ENCODE peak calls at places on chromosomes 2 and 18, in ten cellular contexts. One of them, this sample, is unnamed.

GRCh38 chr18:52046842-52047241 is 293.2 kb upstream of the DCC start:
- DNase-seq in AG09309: no peak
- DNase-seq in neural progenitor cell: peak
- DNase-seq in germinal center: no peak
- DNase-seq in GM04503: no peak
- DNase-seq in BJ: no peak
- DNase-seq in nephron progenitor cell: no peak
- DNase-seq in stimulated activated CD4-positive, alpha-beta T cell treated with anti-CD3 and anti-CD28 coated beads, Interleukin-4, amount 100 ng/mL, for 48 hours: no peak
- DNase-seq in left ventricle myocardium inferior: no peak
- DNase-seq in right cardiac atrium: no peak
- DNase-seq in this sample: no peak

GRCh38 chr2:174153757-174154680 is 94.3 kb downstream of the OLA1 start:
- DNase-seq in AG09309: no peak
- DNase-seq in neural progenitor cell: no peak
- DNase-seq in germinal center: no peak
- DNase-seq in GM04503: peak
- DNase-seq in BJ: peak
- DNase-seq in nephron progenitor cell: no peak
- DNase-seq in stimulated activated CD4-positive, alpha-beta T cell treated with anti-CD3 and anti-CD28 coated beads, Interleukin-4, amount 100 ng/mL, for 48 hours: no peak
- DNase-seq in left ventricle myocardium inferior: no peak
- DNase-seq in right cardiac atrium: no peak
- DNase-seq in this sample: no peak

GRCh38 chr2:10439971-10440370 is 8.2 kb downstream of the ODC1 start:
- DNase-seq in AG09309: no peak
- DNase-seq in neural progenitor cell: no peak
- DNase-seq in germinal center: no peak
- DNase-seq in GM04503: no peak
- DNase-seq in BJ: no peak
- DNase-seq in nephron progenitor cell: no peak
- DNase-seq in stimulated activated CD4-positive, alpha-beta T cell treated with anti-CD3 and anti-CD28 coated beads, Interleukin-4, amount 100 ng/mL, for 48 hours: no peak
- DNase-seq in left ventricle myocardium inferior: no peak
- DNase-seq in right cardiac atrium: no peak
- DNase-seq in this sample: no peak

GRCh38 chr2:80852808-80853139 is 548.2 kb upstream of the LRRTM1 start:
- DNase-seq in AG09309: no peak
- DNase-seq in neural progenitor cell: peak
- DNase-seq in germinal center: no peak
- DNase-seq in GM04503: no peak
- DNase-seq in BJ: no peak
- DNase-seq in nephron progenitor cell: peak
- DNase-seq in stimulated activated CD4-positive, alpha-beta T cell treated with anti-CD3 and anti-CD28 coated beads, Interleukin-4, amount 100 ng/mL, for 48 hours: no peak
- DNase-seq in left ventricle myocardium inferior: no peak
- DNase-seq in right cardiac atrium: no peak
- DNase-seq in this sample: no peak

GRCh38 chr2:219274392-219274921 is 4.7 kb upstream of the DNAJB2 start:
- DNase-seq in AG09309: no peak
- DNase-seq in neural progenitor cell: no peak
- DNase-seq in germinal center: no peak
- DNase-seq in GM04503: peak
- DNase-seq in BJ: peak
- DNase-seq in nephron progenitor cell: no peak
- DNase-seq in stimulated activated CD4-positive, alpha-beta T cell treated with anti-CD3 and anti-CD28 coated beads, Interleukin-4, amount 100 ng/mL, for 48 hours: no peak
- DNase-seq in left ventricle myocardium inferior: no peak
- DNase-seq in right cardiac atrium: no peak
- DNase-seq in this sample: no peak

GRCh38 chr2:86566158-86566827 is 3.0 kb upstream of the CHMP3 start:
- DNase-seq in AG09309: no peak
- DNase-seq in neural progenitor cell: no peak
- DNase-seq in germinal center: no peak
- DNase-seq in GM04503: no peak
- DNase-seq in BJ: no peak
- DNase-seq in nephron progenitor cell: no peak
- DNase-seq in stimulated activated CD4-positive, alpha-beta T cell treated with anti-CD3 and anti-CD28 coated beads, Interleukin-4, amount 100 ng/mL, for 48 hours: no peak
- DNase-seq in left ventricle myocardium inferior: no peak
- DNase-seq in right cardiac atrium: no peak
- DNase-seq in this sample: no peak

GRCh38 chr2:31429759-31430438 is 15.4 kb upstream of the XDH start:
- DNase-seq in AG09309: no peak
- DNase-seq in neural progenitor cell: no peak
- DNase-seq in germinal center: no peak
- DNase-seq in GM04503: no peak
- DNase-seq in BJ: no peak
- DNase-seq in nephron progenitor cell: no peak
- DNase-seq in stimulated activated CD4-positive, alpha-beta T cell treated with anti-CD3 and anti-CD28 coated beads, Interleukin-4, amount 100 ng/mL, for 48 hours: peak
- DNase-seq in left ventricle myocardium inferior: no peak
- DNase-seq in right cardiac atrium: no peak
- DNase-seq in this sample: no peak

GRCh38 chr2:177644838-177645237 is 252.3 kb downstream of the AGPS start:
- DNase-seq in AG09309: no peak
- DNase-seq in neural progenitor cell: no peak
- DNase-seq in germinal center: no peak
- DNase-seq in GM04503: no peak
- DNase-seq in BJ: no peak
- DNase-seq in nephron progenitor cell: no peak
- DNase-seq in stimulated activated CD4-positive, alpha-beta T cell treated with anti-CD3 and anti-CD28 coated beads, Interleukin-4, amount 100 ng/mL, for 48 hours: no peak
- DNase-seq in left ventricle myocardium inferior: no peak
- DNase-seq in right cardiac atrium: no peak
- DNase-seq in this sample: no peak

GRCh38 chr2:200435379-200435778 is 74.5 kb downstream of the KCTD18 start:
- DNase-seq in AG09309: no peak
- DNase-seq in neural progenitor cell: no peak
- DNase-seq in germinal center: no peak
- DNase-seq in GM04503: peak
- DNase-seq in BJ: no peak
- DNase-seq in nephron progenitor cell: no peak
- DNase-seq in stimulated activated CD4-positive, alpha-beta T cell treated with anti-CD3 and anti-CD28 coated beads, Interleukin-4, amount 100 ng/mL, for 48 hours: no peak
- DNase-seq in left ventricle myocardium inferior: no peak
- DNase-seq in right cardiac atrium: no peak
- DNase-seq in this sample: no peak

GRCh38 chr18:79538635-79539034 is 141.0 kb upstream of the CTDP1 start:
- DNase-seq in AG09309: no peak
- DNase-seq in neural progenitor cell: no peak
- DNase-seq in germinal center: no peak
- DNase-seq in GM04503: no peak
- DNase-seq in BJ: no peak
- DNase-seq in nephron progenitor cell: no peak
- DNase-seq in stimulated activated CD4-positive, alpha-beta T cell treated with anti-CD3 and anti-CD28 coated beads, Interleukin-4, amount 100 ng/mL, for 48 hours: no peak
- DNase-seq in left ventricle myocardium inferior: no peak
- DNase-seq in right cardiac atrium: peak
- DNase-seq in this sample: no peak

GRCh38 chr2:33457588-33458247 is 18.7 kb upstream of the RASGRP3 start:
- DNase-seq in AG09309: no peak
- DNase-seq in neural progenitor cell: no peak
- DNase-seq in germinal center: no peak
- DNase-seq in GM04503: no peak
- DNase-seq in BJ: no peak
- DNase-seq in nephron progenitor cell: no peak
- DNase-seq in stimulated activated CD4-positive, alpha-beta T cell treated with anti-CD3 and anti-CD28 coated beads, Interleukin-4, amount 100 ng/mL, for 48 hours: no peak
- DNase-seq in left ventricle myocardium inferior: peak
- DNase-seq in right cardiac atrium: peak
- DNase-seq in this sample: no peak

GRCh38 chr2:54545700-54546450 is 89.7 kb downstream of the SPTBN1 start:
- DNase-seq in AG09309: no peak
- DNase-seq in neural progenitor cell: no peak
- DNase-seq in germinal center: no peak
- DNase-seq in GM04503: no peak
- DNase-seq in BJ: no peak
- DNase-seq in nephron progenitor cell: no peak
- DNase-seq in stimulated activated CD4-positive, alpha-beta T cell treated with anti-CD3 and anti-CD28 coated beads, Interleukin-4, amount 100 ng/mL, for 48 hours: no peak
- DNase-seq in left ventricle myocardium inferior: no peak
- DNase-seq in right cardiac atrium: no peak
- DNase-seq in this sample: no peak

GRCh38 chr2:100781523-100782375 is 38.2 kb upstream of the NPAS2 start:
- DNase-seq in AG09309: no peak
- DNase-seq in neural progenitor cell: no peak
- DNase-seq in germinal center: no peak
- DNase-seq in GM04503: no peak
- DNase-seq in BJ: no peak
- DNase-seq in nephron progenitor cell: no peak
- DNase-seq in stimulated activated CD4-positive, alpha-beta T cell treated with anti-CD3 and anti-CD28 coated beads, Interleukin-4, amount 100 ng/mL, for 48 hours: no peak
- DNase-seq in left ventricle myocardium inferior: no peak
- DNase-seq in right cardiac atrium: no peak
- DNase-seq in this sample: no peak

GRCh38 chr2:33013684-33014110 is 66.9 kb downstream of the LTBP1 start:
- DNase-seq in AG09309: no peak
- DNase-seq in neural progenitor cell: no peak
- DNase-seq in germinal center: no peak
- DNase-seq in GM04503: no peak
- DNase-seq in BJ: no peak
- DNase-seq in nephron progenitor cell: no peak
- DNase-seq in stimulated activated CD4-positive, alpha-beta T cell treated with anti-CD3 and anti-CD28 coated beads, Interleukin-4, amount 100 ng/mL, for 48 hours: no peak
- DNase-seq in left ventricle myocardium inferior: no peak
- DNase-seq in right cardiac atrium: no peak
- DNase-seq in this sample: no peak

This sample was measured in immature natural killer cell.